ENCODE peak calls at places on chromosomes 6 and 20, in six cellular contexts. One of them, this sample, is unnamed.
A peak's percentile ranks its signal among the peaks of the same experiment; 100 is the strongest.

GRCh38 chr20:53752971-53753879 is 159.6 kb upstream of the ZNF217 start:
- DNase-seq in fibroblast of lung: peak; percentile 84
- DNase-seq in mesenchymal stem cell: peak; percentile 63
- DNase-seq in colonic mucosa: no peak
- DNase-seq in HCT116: no peak
- DNase-seq in endodermal cell: no peak
- DNase-seq in this sample: no peak

GRCh38 chr6:12873706-12874105 is 157.1 kb downstream of the PHACTR1 start:
- DNase-seq in fibroblast of lung: peak; percentile 14
- DNase-seq in mesenchymal stem cell: no peak
- DNase-seq in colonic mucosa: no peak
- DNase-seq in HCT116: no peak
- DNase-seq in endodermal cell: no peak
- DNase-seq in this sample: peak; percentile 36

GRCh38 chr20:47466193-47466592 is 35.5 kb upstream of the NCOA3 start:
- DNase-seq in fibroblast of lung: no peak
- DNase-seq in mesenchymal stem cell: no peak
- DNase-seq in colonic mucosa: no peak
- DNase-seq in HCT116: no peak
- DNase-seq in endodermal cell: no peak
- DNase-seq in this sample: peak; percentile 63

GRCh38 chr6:25052181-25052580 is 116.4 kb upstream of the RIPOR2 start:
- DNase-seq in fibroblast of lung: no peak
- DNase-seq in mesenchymal stem cell: no peak
- DNase-seq in colonic mucosa: no peak
- DNase-seq in HCT116: no peak
- DNase-seq in endodermal cell: no peak
- DNase-seq in this sample: no peak

GRCh38 chr20:37456948-37457347 is 64.1 kb upstream of the NNAT start:
- DNase-seq in fibroblast of lung: no peak
- DNase-seq in mesenchymal stem cell: no peak
- DNase-seq in colonic mucosa: no peak
- DNase-seq in HCT116: no peak
- DNase-seq in endodermal cell: no peak
- DNase-seq in this sample: no peak

GRCh38 chr6:127464881-127465459 is 5.8 kb upstream of the KIAA0408 start:
- DNase-seq in fibroblast of lung: peak; percentile 68
- DNase-seq in mesenchymal stem cell: peak; percentile 63
- DNase-seq in colonic mucosa: peak; percentile 57
- DNase-seq in HCT116: peak; percentile 28
- DNase-seq in endodermal cell: peak; percentile 90
- DNase-seq in this sample: peak; percentile 88

GRCh38 chr20:43243672-43244269 is 54.1 kb upstream of the PTPRT start:
- DNase-seq in fibroblast of lung: no peak
- DNase-seq in mesenchymal stem cell: no peak
- DNase-seq in colonic mucosa: no peak
- DNase-seq in HCT116: no peak
- DNase-seq in endodermal cell: peak; percentile 75
- DNase-seq in this sample: peak; percentile 20

GRCh38 chr6:26205161-26205624 is 118.0 kb downstream of the HFE start:
- DNase-seq in fibroblast of lung: peak; percentile 90
- DNase-seq in mesenchymal stem cell: peak; percentile 91
- DNase-seq in colonic mucosa: peak; percentile 79
- DNase-seq in HCT116: peak; percentile 57
- DNase-seq in endodermal cell: peak; percentile 86
- DNase-seq in this sample: peak; percentile 72

GRCh38 chr20:11935754-11936551 is 18.3 kb downstream of the BTBD3 start:
- DNase-seq in fibroblast of lung: no peak
- DNase-seq in mesenchymal stem cell: no peak
- DNase-seq in colonic mucosa: no peak
- DNase-seq in HCT116: no peak
- DNase-seq in endodermal cell: peak; percentile 52
- DNase-seq in this sample: no peak

GRCh38 chr6:63349401-63349800 is 29.6 kb upstream of the LGSN start:
- DNase-seq in fibroblast of lung: no peak
- DNase-seq in mesenchymal stem cell: no peak
- DNase-seq in colonic mucosa: no peak
- DNase-seq in HCT116: no peak
- DNase-seq in endodermal cell: no peak
- DNase-seq in this sample: no peak

GRCh38 chr6:70507166-70507565 is 59.6 kb upstream of the SDHAF4 start:
- DNase-seq in fibroblast of lung: no peak
- DNase-seq in mesenchymal stem cell: no peak
- DNase-seq in colonic mucosa: peak; percentile 26
- DNase-seq in HCT116: no peak
- DNase-seq in endodermal cell: no peak
- DNase-seq in this sample: no peak

GRCh38 chr6:148203970-148204369 is 138.7 kb upstream of the SASH1 start:
- DNase-seq in fibroblast of lung: peak; percentile 98
- DNase-seq in mesenchymal stem cell: peak; percentile 30
- DNase-seq in colonic mucosa: no peak
- DNase-seq in HCT116: no peak
- DNase-seq in endodermal cell: no peak
- DNase-seq in this sample: peak; percentile 71

GRCh38 chr6:121670511-121670910 is 235.1 kb downstream of the GJA1 start:
- DNase-seq in fibroblast of lung: peak; percentile 62
- DNase-seq in mesenchymal stem cell: no peak
- DNase-seq in colonic mucosa: no peak
- DNase-seq in HCT116: no peak
- DNase-seq in endodermal cell: no peak
- DNase-seq in this sample: peak; percentile 52

GRCh38 chr20:1509237-1509636 is 18.0 kb upstream of the SIRPB2 start:
- DNase-seq in fibroblast of lung: peak; percentile 11
- DNase-seq in mesenchymal stem cell: no peak
- DNase-seq in colonic mucosa: no peak
- DNase-seq in HCT116: peak; percentile 16
- DNase-seq in endodermal cell: peak; percentile 61
- DNase-seq in this sample: peak; percentile 85

GRCh38 chr20:60201198-60201597 is 243.0 kb downstream of the CDH26 start:
- DNase-seq in fibroblast of lung: no peak
- DNase-seq in mesenchymal stem cell: no peak
- DNase-seq in colonic mucosa: no peak
- DNase-seq in HCT116: no peak
- DNase-seq in endodermal cell: no peak
- DNase-seq in this sample: no peak

GRCh38 chr20:60199866-60200265 is 241.6 kb downstream of the CDH26 start:
- DNase-seq in fibroblast of lung: no peak
- DNase-seq in mesenchymal stem cell: no peak
- DNase-seq in colonic mucosa: no peak
- DNase-seq in HCT116: no peak
- DNase-seq in endodermal cell: no peak
- DNase-seq in this sample: no peak

GRCh38 chr20:60203451-60203850 is 245.2 kb downstream of the CDH26 start:
- DNase-seq in fibroblast of lung: peak; percentile 33
- DNase-seq in mesenchymal stem cell: no peak
- DNase-seq in colonic mucosa: no peak
- DNase-seq in HCT116: no peak
- DNase-seq in endodermal cell: no peak
- DNase-seq in this sample: peak; percentile 18

GRCh38 chr20:60200305-60200918 is 242.2 kb downstream of the CDH26 start:
- DNase-seq in fibroblast of lung: no peak
- DNase-seq in mesenchymal stem cell: no peak
- DNase-seq in colonic mucosa: no peak
- DNase-seq in HCT116: no peak
- DNase-seq in endodermal cell: no peak
- DNase-seq in this sample: no peak

DNA sequence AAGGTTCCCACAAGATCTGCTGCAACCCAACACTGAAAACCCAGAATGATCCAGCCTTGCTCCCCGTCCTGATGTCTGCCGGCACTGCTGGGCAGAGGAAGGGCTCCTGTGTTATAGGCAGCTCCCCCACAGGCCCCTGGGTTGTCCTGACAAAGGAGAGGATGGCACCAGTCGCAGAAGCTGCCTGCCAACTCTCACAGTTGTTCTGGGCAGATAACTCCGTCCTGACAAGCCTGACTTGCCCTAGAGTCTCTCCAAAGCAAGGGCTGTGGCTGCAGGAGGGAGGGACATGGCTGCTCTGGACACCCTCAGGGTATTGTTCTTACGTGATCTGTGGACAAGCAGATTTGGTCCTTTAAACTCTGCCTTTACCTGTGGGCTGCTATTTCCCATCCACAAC is 243.8 kb downstream of the CDH26 start:
- DNase-seq in fibroblast of lung: no peak
- DNase-seq in mesenchymal stem cell: no peak
- DNase-seq in colonic mucosa: no peak
- DNase-seq in HCT116: no peak
- DNase-seq in endodermal cell: no peak
- DNase-seq in this sample: no peak
- H3K4me3 ChIP-seq in fibroblast of lung: no peak overlapping the region
- H3K4me3 ChIP-seq in mesenchymal stem cell: no peak overlapping the region
- H3K4me3 ChIP-seq in colonic mucosa: no peak overlapping the region
- H3K4me3 ChIP-seq in HCT116: no peak overlapping the region
- H3K4me3 ChIP-seq in endodermal cell: no peak overlapping the region
- H3K4me3 ChIP-seq in this sample: no peak overlapping the region

DNA sequence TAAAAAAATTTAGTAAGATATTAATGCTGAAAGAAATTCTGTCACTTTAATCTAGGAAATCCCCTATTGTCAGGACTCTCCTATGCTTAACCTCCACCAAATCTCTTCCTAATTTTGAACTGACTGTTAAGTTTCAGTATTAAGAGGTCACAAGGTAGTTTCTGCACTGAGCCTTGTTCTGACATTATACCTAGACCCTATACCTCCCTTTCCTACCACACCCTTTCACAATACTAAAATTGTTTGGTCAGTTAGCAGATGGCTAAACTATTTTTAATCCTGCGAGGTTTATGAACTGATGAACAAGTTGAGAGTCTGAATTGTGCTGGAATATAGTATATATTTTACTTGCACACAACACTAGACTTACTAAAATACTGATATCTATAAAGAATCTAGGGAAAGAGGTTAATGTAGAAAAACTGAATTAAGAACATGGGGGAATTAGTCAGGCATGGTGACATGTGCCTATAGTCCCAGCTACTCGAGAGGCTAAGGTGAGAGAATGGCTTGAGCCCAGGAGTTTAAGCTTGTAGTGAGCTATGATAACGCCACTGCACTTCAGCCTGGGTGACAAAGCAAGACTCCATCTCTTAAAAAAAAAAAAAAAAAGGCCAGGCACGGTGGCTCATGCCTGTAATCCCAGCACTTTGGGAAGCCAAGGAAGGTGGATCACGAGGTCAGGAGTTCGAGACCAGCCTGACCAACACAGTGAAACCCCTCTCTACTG is 51.5 kb downstream of the HBS1L start:
- DNase-seq in fibroblast of lung: no peak
- DNase-seq in mesenchymal stem cell: no peak
- DNase-seq in colonic mucosa: no peak
- DNase-seq in HCT116: no peak
- DNase-seq in endodermal cell: no peak
- DNase-seq in this sample: no peak
- H3K9ac ChIP-seq in fibroblast of lung: no peak overlapping the region
- H3K9ac ChIP-seq in mesenchymal stem cell: no peak overlapping the region
- H3K9ac ChIP-seq in colonic mucosa: no peak overlapping the region
- H3K9ac ChIP-seq in HCT116: no peak overlapping the region
- H3K9ac ChIP-seq in endodermal cell: no peak overlapping the region
- H3K9ac ChIP-seq in this sample: no peak overlapping the region

DNA sequence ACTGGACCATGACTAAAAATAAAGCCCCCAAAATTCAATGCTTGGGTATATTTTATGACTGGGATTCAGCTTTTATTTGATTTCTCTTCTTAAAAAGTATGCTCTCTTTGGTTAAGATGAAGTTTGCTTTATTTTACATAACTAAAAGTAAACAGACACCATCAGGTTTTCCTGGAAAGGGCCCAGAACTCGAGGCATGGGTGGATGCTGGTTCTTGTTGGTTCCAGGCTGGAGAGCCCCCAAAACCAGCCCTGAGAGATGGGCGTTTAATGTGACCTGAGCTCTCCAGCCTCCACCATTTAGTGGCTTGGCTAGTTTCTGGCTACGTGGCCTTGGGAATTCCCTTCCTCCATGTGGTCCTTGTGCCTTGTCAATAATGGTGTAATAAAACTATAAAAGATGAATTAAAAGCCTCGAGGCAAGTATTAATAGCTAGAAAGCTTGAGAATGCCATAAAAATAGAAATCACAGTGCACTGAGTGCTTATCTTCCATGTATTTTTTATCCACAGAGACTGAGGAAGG is 34.1 kb downstream of the BANF2 start:
- DNase-seq in fibroblast of lung: no peak
- DNase-seq in mesenchymal stem cell: no peak
- DNase-seq in colonic mucosa: peak; percentile 38
- DNase-seq in HCT116: no peak
- DNase-seq in endodermal cell: no peak
- DNase-seq in this sample: no peak
- H3K4me3 ChIP-seq in fibroblast of lung: no peak overlapping the region
- H3K4me3 ChIP-seq in mesenchymal stem cell: no peak overlapping the region
- H3K4me3 ChIP-seq in colonic mucosa: no peak overlapping the region
- H3K4me3 ChIP-seq in HCT116: no peak overlapping the region
- H3K4me3 ChIP-seq in endodermal cell: no peak overlapping the region
- H3K4me3 ChIP-seq in this sample: no peak overlapping the region

GRCh38 chr6:85459224-85459901 is 9.5 kb downstream of the NT5E start:
- DNase-seq in fibroblast of lung: peak; percentile 94
- DNase-seq in mesenchymal stem cell: peak; percentile 68
- DNase-seq in colonic mucosa: no peak
- DNase-seq in HCT116: peak; percentile 50
- DNase-seq in endodermal cell: no peak
- DNase-seq in this sample: peak; percentile 91

GRCh38 chr6:85460154-85460950 is 10.5 kb downstream of the NT5E start:
- DNase-seq in fibroblast of lung: no peak
- DNase-seq in mesenchymal stem cell: peak; percentile 27
- DNase-seq in colonic mucosa: no peak
- DNase-seq in HCT116: no peak
- DNase-seq in endodermal cell: peak; percentile 36
- DNase-seq in this sample: peak; percentile 52

GRCh38 chr6:85461806-85462185 is 11.9 kb downstream of the NT5E start:
- DNase-seq in fibroblast of lung: no peak
- DNase-seq in mesenchymal stem cell: no peak
- DNase-seq in colonic mucosa: no peak
- DNase-seq in HCT116: no peak
- DNase-seq in endodermal cell: peak; percentile 33
- DNase-seq in this sample: no peak

GRCh38 chr6:85462673-85463072 is 12.8 kb downstream of the NT5E start:
- DNase-seq in fibroblast of lung: no peak
- DNase-seq in mesenchymal stem cell: no peak
- DNase-seq in colonic mucosa: no peak
- DNase-seq in HCT116: no peak
- DNase-seq in endodermal cell: no peak
- DNase-seq in this sample: no peak

DNA sequence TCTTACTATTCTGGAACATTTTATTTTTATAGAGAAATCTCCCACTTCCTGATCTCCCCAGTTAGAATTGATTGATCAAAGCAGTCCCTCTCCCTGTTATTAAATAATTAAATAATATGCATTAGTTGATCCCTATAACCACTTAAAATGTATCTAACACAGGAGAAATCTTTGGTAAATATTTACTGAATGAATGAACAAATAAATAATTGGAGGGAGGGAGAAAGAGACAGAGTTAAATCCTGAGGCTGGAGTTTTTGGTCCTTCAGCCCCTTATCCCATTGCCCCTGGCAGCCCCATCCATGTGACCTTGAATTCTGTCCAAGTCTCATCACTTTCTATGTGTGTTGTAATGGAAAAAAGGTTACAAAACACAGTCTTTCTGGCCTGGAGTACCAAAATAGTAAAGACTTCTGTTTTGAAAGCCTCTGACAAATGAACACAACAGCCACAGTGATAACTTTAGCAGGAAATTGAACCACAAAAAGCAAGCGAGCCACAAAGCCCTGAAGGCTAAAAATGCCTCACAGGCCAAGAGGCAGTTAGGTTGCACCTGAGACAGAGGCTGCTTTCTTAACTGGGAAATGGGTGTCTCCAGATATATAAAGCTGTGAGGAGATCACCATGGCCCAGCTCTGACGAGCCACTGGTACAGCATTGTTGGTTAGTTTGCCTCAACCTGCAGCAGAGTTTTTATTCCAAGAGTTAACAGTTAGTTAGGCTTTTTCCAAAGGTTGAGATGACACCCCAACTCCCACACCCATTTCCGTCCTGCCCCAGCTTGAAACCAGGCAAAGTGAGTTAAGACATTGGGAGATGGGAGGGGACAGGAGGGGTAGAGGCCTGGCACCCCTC is 11.3 kb downstream of the NT5E start:
- DNase-seq in fibroblast of lung: peak; percentile 82
- DNase-seq in mesenchymal stem cell: peak; percentile 86
- DNase-seq in colonic mucosa: no peak
- DNase-seq in HCT116: no peak
- DNase-seq in endodermal cell: no peak
- DNase-seq in this sample: peak; percentile 68
- H3K9ac ChIP-seq in fibroblast of lung: no peak overlapping the region
- H3K9ac ChIP-seq in mesenchymal stem cell: peak overlapping the region; percentile 85
- H3K9ac ChIP-seq in colonic mucosa: no peak overlapping the region
- H3K9ac ChIP-seq in HCT116: peak overlapping the region; percentile 13
- H3K9ac ChIP-seq in endodermal cell: no peak overlapping the region
- H3K9ac ChIP-seq in this sample: peak overlapping the region; percentile 35